ENCODE peak calls at places on chromosomes 12 and 14, in five cellular contexts. N, D, A, K and W are unnamed samples.

GRCh38 chr14:101929946-101930345 is 34.4 kb upstream of the DYNC1H1 start:
- DNase-seq in N (no peak), A (no peak), D (no peak), K (no peak), W (no peak)

GRCh38 chr12:108607981-108608600 is 10.2 kb upstream of the TMEM119 start:
- DNase-seq in D (no peak), N (no peak), A (no peak), K (no peak), W (no peak)

GRCh38 chr14:22847661-22848341 is 11.4 kb downstream of the MMP14 start:
- DNase-seq in N (no peak), A (no peak), D (no peak), K (peak), W (no peak)

GRCh38 chr12:116393859-116394650 is 116.6 kb upstream of the MED13L start:
- DNase-seq in D (no peak), N (no peak), A (no peak), K (no peak), W (no peak)

GRCh38 chr14:70660967-70661871 is 19.5 kb downstream of the TTC9 start:
- DNase-seq in D (peak), K (no peak), A (no peak), N (peak), W (no peak)

GRCh38 chr14:104971447-104972240 is 6.5 kb downstream of the AHNAK2 start:
- DNase-seq in A (no peak), D (no peak), K (no peak), N (no peak), W (no peak)

GRCh38 chr12:52672321-52672933 is 7.8 kb downstream of the KRT1 start:
- DNase-seq in A (no peak), K (no peak), N (no peak), D (no peak), W (peak)

GRCh38 chr12:117152793-117153775 is 37.2 kb downstream of the FBXO21 start:
- DNase-seq in N (no peak), K (no peak), D (no peak), A (no peak), W (no peak)

GRCh38 chr14:95352481-95352880 is 32.8 kb upstream of the CLMN start:
- DNase-seq in K (no peak), A (no peak), D (no peak), N (no peak), W (no peak)